ENCODE peak calls at places on chromosomes 12 and 14, in eight cellular contexts. R is astrocyte of the cerebellum, D is K562, L is ovary, Y is fibroblast of the aortic adventitia, K is adrenal gland, C is left lung, W is HCT116. P is an unnamed sample.

GRCh38 chr14:68819260-68819691 is 26.4 kb upstream of the ZFP36L1 start:
- DNase-seq in R (no peak), C (peak), Y (peak), K (no peak), W (peak), L (peak), D (peak), P (no peak)

GRCh38 chr12:15684896-15685658 is 104.1 kb downstream of the EPS8 start:
- DNase-seq in D (no peak), W (no peak), L (no peak), Y (no peak), C (no peak), K (no peak), R (no peak), P (no peak)

GRCh38 chr12:111074559-111074958 is 154.2 kb upstream of the MYL2 start:
- DNase-seq in L (no peak), Y (no peak), R (no peak), W (no peak), C (no peak), D (no peak), K (no peak), P (no peak)

GRCh38 chr14:64879635-64880381 is at the start of gene SPTB:
- DNase-seq in Y (no peak), W (no peak), R (no peak), D (peak), L (peak), C (peak), K (peak), P (no peak)

GRCh38 chr12:106039242-106039641 is 99.5 kb downstream of the NUAK1 start:
- DNase-seq in R (no peak), K (no peak), L (no peak), W (no peak), C (peak), D (no peak), Y (no peak), P (no peak)

GRCh38 chr12:73301530-73301929 is 1029.4 kb downstream of the TRHDE start:
- DNase-seq in R (no peak), Y (no peak), L (no peak), C (no peak), K (no peak), W (no peak), D (no peak), P (no peak)

GRCh38 chr12:64890873-64891468 is 66.5 kb downstream of the TBC1D30 start:
- DNase-seq in R (peak), C (no peak), W (peak), D (peak), L (no peak), Y (peak), K (no peak), P (no peak)

GRCh38 chr12:30181334-30181733 is 397.6 kb upstream of the TMTC1 start:
- DNase-seq in R (no peak), L (no peak), K (no peak), D (no peak), C (no peak), Y (no peak), W (no peak), P (no peak)

DNA sequence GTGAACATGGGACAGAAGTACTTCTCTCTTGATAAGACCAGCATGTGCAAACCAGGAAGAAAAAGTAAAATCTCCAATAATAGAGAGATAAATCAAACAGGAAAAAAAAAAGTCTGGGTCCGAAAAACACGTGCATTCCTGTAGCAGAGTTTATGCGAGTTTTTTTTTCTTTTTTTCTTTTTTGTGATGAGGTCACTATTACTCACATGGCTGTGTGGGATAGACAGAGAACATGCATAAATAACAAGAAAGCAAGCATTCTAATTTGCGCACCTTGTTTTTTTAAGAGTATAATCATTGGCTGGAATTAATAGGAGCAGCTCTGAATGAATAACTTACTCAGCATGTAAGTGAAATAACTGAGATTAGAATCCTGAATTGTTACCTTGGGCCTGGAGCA is 91.9 kb upstream of the CPM start:
- DNase-seq in K (no peak), R (no peak), D (no peak), C (no peak), L (no peak), Y (peak), W (no peak), P (no peak)
- TF ChIP-seq CTCF in K (no peak), R (no peak), D (no peak), C (no peak), L (no peak), Y (no peak), W (no peak), P (no peak)

GRCh38 chr14:51979399-51979709 is 10.0 kb upstream of the RTRAF start:
- DNase-seq in C (no peak), D (no peak), K (no peak), R (no peak), Y (no peak), L (no peak), W (no peak), P (no peak)
- TF ChIP-seq CTCF in C (peak), D (no peak), K (no peak), R (no peak), Y (no peak), L (no peak), W (no peak), P (peak)

GRCh38 chr14:70257526-70257925 is 68.8 kb upstream of the SLC8A3 start:
- DNase-seq in R (no peak), Y (no peak), L (no peak), D (peak), W (peak), C (no peak), K (no peak), P (no peak)
- TF ChIP-seq CTCF in R (peak), Y (no peak), L (no peak), D (peak), W (peak), C (no peak), K (no peak), P (no peak)

GRCh38 chr12:125549836-125550235 is 484.6 kb downstream of the AACS start:
- DNase-seq in Y (no peak), K (no peak), W (no peak), L (no peak), C (no peak), R (no peak), D (peak), P (no peak)
- TF ChIP-seq CTCF in Y (peak), K (no peak), W (no peak), L (no peak), C (no peak), R (peak), D (peak), P (peak)

GRCh38 chr14:31419179-31420012 is 954 bp downstream of the HEATR5A start:
- DNase-seq in C (no peak), D (no peak), Y (peak), K (no peak), R (peak), W (no peak), L (no peak), P (no peak)

GRCh38 chr14:31418440-31418839 is 1.9 kb downstream of the HEATR5A start:
- DNase-seq in L (no peak), D (no peak), W (no peak), Y (no peak), R (no peak), K (no peak), C (no peak), P (no peak)

GRCh38 chr14:31420013-31420318 is 384 bp downstream of the HEATR5A start:
- DNase-seq in W (no peak), K (peak), Y (no peak), D (peak), C (peak), R (no peak), L (peak), P (peak)

GRCh38 chr14:31421200-31421599 is 850 bp upstream of the HEATR5A start:
- DNase-seq in Y (no peak), D (no peak), R (no peak), W (no peak), K (no peak), L (no peak), C (no peak), P (no peak)

DNA sequence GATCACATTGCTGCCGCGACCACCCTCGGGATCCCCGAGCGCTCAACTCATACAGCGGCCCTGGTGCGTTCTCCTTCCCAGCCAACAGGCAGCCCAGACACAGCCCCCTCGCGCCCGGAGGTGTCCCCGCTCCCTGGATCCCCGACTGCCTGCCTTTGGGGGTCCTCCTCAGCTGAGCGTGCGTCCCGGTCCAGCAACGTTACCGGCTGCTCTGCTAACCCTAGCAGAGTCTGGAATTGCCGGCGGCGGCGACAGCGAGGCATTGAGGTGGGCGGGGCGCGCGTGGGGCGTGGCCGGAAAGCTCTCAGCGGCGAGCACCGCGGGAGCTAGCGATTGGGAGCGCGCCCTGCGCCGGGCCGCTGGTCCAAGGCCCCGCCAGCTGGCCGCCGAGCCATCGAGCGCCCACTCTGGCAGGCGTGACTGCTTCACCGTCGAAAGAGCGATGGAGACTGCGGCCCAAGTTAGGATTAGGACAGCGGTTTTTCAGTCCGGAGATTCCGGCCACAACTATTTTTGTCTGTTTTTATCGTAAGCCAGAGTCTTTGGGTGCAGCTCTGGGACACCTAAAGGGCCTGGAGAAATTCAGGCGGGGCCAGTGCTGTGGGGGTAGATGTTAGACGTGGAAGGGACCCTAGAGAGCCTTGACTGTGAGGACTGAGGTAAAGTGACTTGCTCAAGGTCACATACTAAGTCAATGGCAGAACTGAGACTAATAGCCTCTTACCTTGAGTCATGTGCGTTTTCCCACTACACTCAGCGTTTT is at the start of gene HEATR5A:
- DNase-seq in Y (peak), K (peak), W (peak), D (peak), R (peak), L (peak), C (peak), P (peak)
- TF ChIP-seq CTCF in Y (peak), K (peak), W (no peak), D (peak), R (no peak), L (no peak), C (peak), P (no peak)

GRCh38 chr14:23360496-23360895 is 4.5 kb downstream of the EFS start:
- DNase-seq in L (no peak), R (no peak), D (peak), K (no peak), W (no peak), C (peak), Y (no peak), P (peak)
- TF ChIP-seq CTCF in L (no peak), R (peak), D (peak), K (no peak), W (peak), C (no peak), Y (no peak), P (peak)

DNA sequence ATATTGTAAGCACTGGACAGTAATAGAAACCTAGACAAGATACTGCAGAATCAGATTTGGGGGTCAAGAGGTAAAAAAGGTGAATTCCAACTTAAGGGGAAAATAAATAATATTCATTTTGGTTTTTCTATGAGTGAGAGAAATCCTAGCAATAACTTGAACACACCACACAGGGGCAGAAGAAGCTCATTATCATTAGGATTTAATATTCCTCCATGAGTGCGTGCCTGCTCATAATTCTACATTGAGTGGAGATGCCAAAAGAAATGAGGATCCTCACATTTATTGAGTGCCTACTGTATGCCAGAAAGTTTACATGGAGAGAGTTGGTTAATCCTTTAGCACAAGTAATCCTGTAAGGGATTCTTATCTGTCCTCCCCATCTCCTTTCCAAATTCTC is 40.5 kb upstream of the C14orf132 start:
- DNase-seq in L (no peak), W (peak), Y (peak), D (no peak), K (no peak), C (no peak), R (peak), P (no peak)
- TF ChIP-seq CTCF in L (no peak), W (peak), Y (peak), D (peak), K (peak), C (peak), R (peak), P (peak)

DNA sequence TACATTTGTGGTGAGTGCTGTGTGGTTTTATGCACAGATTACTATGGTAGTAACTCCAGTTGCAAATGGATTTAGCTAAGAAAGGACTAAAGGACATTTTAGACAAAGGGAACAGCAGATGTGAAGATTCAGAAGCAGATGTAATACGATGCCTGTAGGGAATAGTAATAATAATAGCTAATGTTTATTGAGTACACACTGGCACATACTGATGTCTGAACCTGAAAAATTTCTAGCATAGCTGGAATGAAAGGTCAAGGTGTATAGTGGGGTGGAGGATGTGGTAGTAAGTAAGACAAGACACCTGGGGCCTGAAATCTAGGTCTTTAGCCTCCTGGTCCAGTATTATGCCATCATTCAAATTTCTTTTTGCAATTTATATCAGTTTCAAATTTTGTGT is 54.3 kb upstream of the LRTM2 start:
- DNase-seq in K (no peak), R (no peak), W (no peak), C (no peak), Y (no peak), L (no peak), D (no peak), P (no peak)
- TF ChIP-seq CTCF in K (no peak), R (no peak), W (no peak), C (no peak), Y (no peak), L (no peak), D (no peak), P (no peak)

GRCh38 chr14:105929327-105930081 is 403.1 kb downstream of the TMEM121 start:
- DNase-seq in K (no peak), R (no peak), C (peak), Y (no peak), W (no peak), L (peak), D (peak), P (no peak)
- TF ChIP-seq CTCF in K (no peak), R (no peak), C (no peak), Y (no peak), W (no peak), L (no peak), D (no peak), P (no peak)